ENCODE peak calls at places on chromosomes 7 and 10, in four cellular contexts. D is upper lobe of right lung, C is AG04449, E is neural crest cell. J is an unnamed sample.

GRCh38 chr7:21731977-21732376 is 189.1 kb downstream of the DNAH11 start:
- DNase-seq in D (no peak), C (no peak), E (no peak), J (no peak)

GRCh38 chr7:14507617-14508016 is 394.9 kb downstream of the DGKB start:
- DNase-seq in D (no peak), C (no peak), E (no peak), J (no peak)

GRCh38 chr10:63677001-63677400 is 155.8 kb downstream of the REEP3 start:
- DNase-seq in D (no peak), C (no peak), E (no peak), J (no peak)

GRCh38 chr10:3668276-3668960 is 116.6 kb downstream of the KLF6 start:
- DNase-seq in D (peak), C (peak), E (no peak), J (peak)

GRCh38 chr10:124267231-124267885 is 151.4 kb downstream of the OAT start:
- DNase-seq in D (no peak), C (peak), E (no peak), J (no peak)

GRCh38 chr10:94485094-94485493 is 60.5 kb upstream of the HELLS start:
- DNase-seq in D (no peak), C (no peak), E (no peak), J (no peak)

GRCh38 chr7:139767561-139767982 is 10.2 kb downstream of the HIPK2 start:
- DNase-seq in D (no peak), C (no peak), E (no peak), J (no peak)

GRCh38 chr7:87818336-87818735 is 57.8 kb downstream of the SLC25A40 start:
- DNase-seq in D (no peak), C (no peak), E (no peak), J (no peak)

GRCh38 chr7:84025332-84025927 is 169.2 kb downstream of the SEMA3A start:
- DNase-seq in D (no peak), C (peak), E (no peak), J (no peak)

DNA sequence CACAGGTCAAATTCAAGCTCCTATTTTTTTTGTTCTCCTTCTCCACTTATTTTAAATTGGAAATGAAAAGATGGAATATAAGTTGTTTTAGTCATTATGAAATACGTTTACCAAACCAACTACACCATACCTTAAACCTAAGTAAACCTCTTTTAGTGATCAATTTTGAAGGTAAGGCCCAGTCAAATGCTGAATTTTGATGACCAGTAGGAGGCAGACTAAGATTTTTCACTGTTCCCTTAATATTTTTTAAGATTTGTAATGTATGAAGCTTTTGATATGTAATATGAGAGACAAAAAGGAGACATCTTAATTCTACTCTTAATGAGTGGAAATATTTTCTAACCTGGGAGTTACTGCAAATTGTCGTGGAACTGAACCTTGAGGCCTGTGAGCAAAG is 311.6 kb downstream of the EXOC4 start:
- DNase-seq in D (no peak), C (no peak), E (no peak), J (no peak)
- TF ChIP-seq CTCF in D (no peak), C (no peak), E (peak), J (no peak)

GRCh38 chr10:70560511-70560931 is 42.0 kb downstream of the PRF1 start:
- DNase-seq in D (peak), C (no peak), E (no peak), J (peak)

GRCh38 chr10:70557876-70558275 is 44.7 kb downstream of the PRF1 start:
- DNase-seq in D (peak), C (no peak), E (no peak), J (peak)

GRCh38 chr10:70559861-70560260 is 42.7 kb downstream of the PRF1 start:
- DNase-seq in D (no peak), C (no peak), E (no peak), J (peak)

GRCh38 chr10:70558295-70558694 is 44.2 kb downstream of the PRF1 start:
- DNase-seq in D (peak), C (no peak), E (no peak), J (peak)

GRCh38 chr10:70558871-70559810 is 43.4 kb downstream of the PRF1 start:
- DNase-seq in D (peak), C (no peak), E (peak), J (peak)
- TF ChIP-seq CTCF in D (peak), C (peak), E (peak), J (peak)

GRCh38 chr7:103989200-103989784 is at the start of gene RELN:
- DNase-seq in D (no peak), C (no peak), E (peak), J (peak)
- TF ChIP-seq CTCF in D (no peak), C (no peak), E (no peak), J (no peak)

DNA sequence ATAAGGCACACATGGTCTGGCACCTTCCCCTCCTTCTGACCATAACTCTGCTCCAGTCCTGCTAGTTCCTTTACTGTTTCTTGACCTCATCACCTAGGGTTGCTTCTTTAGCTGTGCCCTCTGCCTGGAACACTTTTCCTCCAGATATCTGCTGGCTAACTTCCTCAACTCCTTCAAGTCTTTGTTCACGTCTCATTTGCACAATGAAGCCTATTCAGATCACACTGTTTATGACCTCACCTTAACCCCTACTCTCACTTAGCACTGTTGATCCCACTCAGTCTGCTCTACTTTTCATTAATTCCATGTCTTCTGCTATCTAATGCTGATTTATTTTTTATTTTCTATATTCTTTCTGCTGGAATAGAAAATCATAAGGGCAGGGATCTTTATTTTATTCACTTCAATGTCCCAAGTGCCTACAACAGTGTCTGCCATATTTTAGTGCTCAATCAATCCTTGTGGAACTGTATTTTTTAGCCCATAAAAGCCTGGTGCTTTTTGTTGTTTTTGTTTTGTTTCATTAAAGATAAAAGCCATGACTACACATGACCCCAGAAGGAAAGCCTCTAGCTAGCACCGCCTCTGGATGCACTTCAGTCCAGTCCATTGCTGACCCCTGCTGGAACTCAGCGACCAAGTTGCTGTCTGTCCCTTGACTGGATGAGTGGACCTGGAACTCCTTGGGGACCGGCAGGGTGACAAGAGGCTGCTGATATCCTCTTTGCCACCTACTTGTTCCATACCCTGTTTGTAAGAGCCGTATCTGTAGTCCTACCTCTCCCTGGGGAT is 12.3 kb downstream of the KLF14 start:
- DNase-seq in D (peak), C (no peak), E (peak), J (peak)
- TF ChIP-seq CTCF in D (peak), C (peak), E (peak), J (peak)

GRCh38 chr10:11654659-11655058 is 43.2 kb upstream of the USP6NL start:
- DNase-seq in D (no peak), C (no peak), E (no peak), J (no peak)

GRCh38 chr10:11658801-11659368 is 47.4 kb upstream of the USP6NL start:
- DNase-seq in D (no peak), C (no peak), E (no peak), J (no peak)

GRCh38 chr10:11655839-11656238 is 44.4 kb upstream of the USP6NL start:
- DNase-seq in D (no peak), C (no peak), E (no peak), J (no peak)

GRCh38 chr10:11653758-11654471 is 42.5 kb upstream of the USP6NL start:
- DNase-seq in D (no peak), C (no peak), E (no peak), J (no peak)
- TF ChIP-seq CTCF in D (no peak), C (no peak), E (no peak), J (no peak)

DNA sequence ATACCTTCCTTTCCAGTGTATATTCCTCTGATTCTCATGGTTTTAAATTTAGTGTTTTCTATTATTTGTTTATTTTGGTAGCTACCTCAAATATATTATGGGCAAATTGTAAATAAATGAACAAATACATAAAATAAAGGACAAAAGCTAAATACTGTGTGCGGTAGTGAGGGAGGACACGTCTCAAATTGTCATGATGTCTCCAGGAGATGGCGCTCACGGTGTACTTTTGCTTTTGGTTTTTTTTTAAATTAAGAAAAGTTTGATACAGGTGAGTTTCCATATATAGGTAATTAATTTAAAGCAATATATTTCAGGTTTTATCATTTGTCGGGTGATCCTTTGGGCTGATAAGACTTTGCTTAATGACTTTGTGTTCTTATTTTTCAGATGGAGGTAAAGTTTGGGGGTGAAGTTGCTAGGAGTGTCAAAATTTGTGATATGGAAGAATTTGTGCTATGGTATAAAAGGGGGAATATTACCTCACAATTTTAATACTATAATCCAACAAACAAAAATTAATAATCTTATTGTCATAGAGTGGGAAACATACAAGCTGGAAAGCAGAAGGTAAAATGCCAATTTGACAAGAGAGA is 68.4 kb upstream of the TMEM229A start:
- DNase-seq in D (no peak), C (no peak), E (peak), J (no peak)
- TF ChIP-seq CTCF in D (peak), C (no peak), E (peak), J (no peak)

GRCh38 chr7:65731562-65732035 is 141.3 kb upstream of the VKORC1L1 start:
- DNase-seq in D (peak), C (no peak), E (peak), J (no peak)
- TF ChIP-seq CTCF in D (peak), C (peak), E (peak), J (peak)

GRCh38 chr7:94064541-94065191 is 60.5 kb upstream of the BET1 start:
- DNase-seq in D (no peak), C (no peak), E (no peak), J (no peak)
- TF ChIP-seq CTCF in D (no peak), C (no peak), E (no peak), J (no peak)

GRCh38 chr7:112381311-112382091 is 68.8 kb upstream of the IFRD1 start:
- DNase-seq in D (no peak), C (no peak), E (no peak), J (no peak)

GRCh38 chr7:112386619-112387018 is 63.6 kb upstream of the IFRD1 start:
- DNase-seq in D (no peak), C (no peak), E (no peak), J (no peak)

DNA sequence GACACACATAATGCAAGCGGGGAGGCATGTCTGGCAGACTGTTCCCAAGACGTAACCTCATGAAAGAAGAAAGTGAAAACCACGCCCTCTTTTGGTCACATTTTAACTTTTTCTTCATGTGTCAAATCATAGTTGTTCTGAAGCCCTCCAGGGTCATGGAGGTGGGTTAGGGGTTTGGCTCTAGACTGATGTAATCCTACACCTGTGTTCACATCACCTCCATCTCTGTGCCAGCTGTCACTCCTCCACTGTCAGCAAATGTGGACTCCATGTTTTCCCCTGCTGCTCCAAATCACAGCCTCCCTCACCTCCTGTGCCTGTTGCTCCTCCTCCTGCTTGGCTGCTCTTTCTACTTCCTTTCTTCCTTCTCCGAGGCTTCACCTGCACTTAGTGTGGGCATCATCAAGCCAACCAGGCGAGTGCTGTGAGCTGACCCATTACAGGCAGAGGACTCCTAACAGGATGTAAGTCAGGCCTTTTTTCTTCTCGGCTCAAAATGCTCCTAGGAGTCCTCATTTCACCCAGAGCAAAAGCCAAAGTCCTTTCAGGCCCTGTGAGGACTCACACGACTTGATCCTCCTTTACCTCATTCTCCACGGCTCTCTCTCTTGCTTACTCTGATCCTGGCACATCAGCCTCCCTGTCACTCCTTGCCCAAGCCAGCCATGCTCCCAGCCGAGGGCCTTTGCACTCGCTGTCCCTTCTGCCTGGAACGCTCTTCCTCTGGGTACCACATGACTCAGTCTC is 66.4 kb upstream of the IFRD1 start:
- DNase-seq in D (no peak), C (no peak), E (no peak), J (no peak)
- TF ChIP-seq CTCF in D (peak), C (no peak), E (no peak), J (no peak)

DNA sequence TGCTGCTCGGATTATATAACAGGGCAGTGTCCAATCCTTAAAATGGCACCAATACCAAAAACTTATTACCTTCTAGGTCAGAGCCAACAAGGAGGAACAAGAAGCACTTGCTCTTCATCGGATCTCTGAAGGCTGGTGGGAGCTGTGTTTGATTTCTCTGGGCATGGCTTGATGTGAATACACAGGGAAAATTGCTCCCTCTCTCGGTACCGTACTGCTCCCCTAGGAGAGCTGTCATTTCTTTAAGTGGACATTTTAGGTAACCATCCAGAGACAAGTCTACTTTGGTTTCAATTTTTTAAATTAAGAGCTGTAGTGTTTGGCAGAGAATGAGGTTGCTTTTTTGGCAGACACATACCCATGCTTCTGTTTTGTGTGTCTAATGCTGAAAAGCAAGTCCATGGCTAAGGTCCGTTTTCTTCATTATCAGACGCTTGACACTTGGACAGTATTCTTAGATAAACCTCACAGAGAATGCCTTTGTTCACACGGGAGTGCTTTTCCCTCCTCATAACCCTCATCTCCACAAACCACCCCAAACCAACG is 61.2 kb upstream of the TRIL start:
- DNase-seq in D (no peak), C (no peak), E (no peak), J (no peak)
- TF ChIP-seq CTCF in D (no peak), C (no peak), E (no peak), J (no peak)